ENCODE peak calls at places on chromosomes 11 and 22, in six cellular contexts. X, F, S, K, P and D are unnamed samples.
A peak's percentile ranks its signal among the peaks of the same experiment; 100 is the strongest.

GRCh38 chr11:108093128-108093904 is 28.1 kb upstream of the ACAT1 start:
- DNase-seq in X (no peak), F (no peak), S (no peak), K (no peak), P (no peak), D (no peak)

GRCh38 chr22:29842740-29843139 is 4.7 kb upstream of the ASCC2 start:
- DNase-seq in X (peak; percentile 94), F (no peak), S (no peak), K (no peak), P (no peak), D (no peak)

GRCh38 chr11:108947654-108948570 is 283.0 kb downstream of the DDX10 start:
- DNase-seq in X (peak; percentile 65), F (no peak), S (no peak), K (no peak), P (no peak), D (no peak)

GRCh38 chr11:112439614-112440013 is 179.0 kb upstream of the PLET1 start:
- DNase-seq in X (no peak), F (no peak), S (no peak), K (no peak), P (no peak), D (no peak)

GRCh38 chr11:35334385-35335090 is 84.8 kb downstream of the SLC1A2 start:
- DNase-seq in X (no peak), F (no peak), S (no peak), K (no peak), P (no peak), D (no peak)

GRCh38 chr11:36376315-36376887 is 80.3 kb downstream of the PRR5L start:
- DNase-seq in X (peak; percentile 73), F (peak; percentile 32), S (peak; percentile 54), K (peak; percentile 72), P (peak; percentile 58), D (peak; percentile 64)

GRCh38 chr11:86934263-86934932 is 20.8 kb downstream of the FZD4 start:
- DNase-seq in X (peak; percentile 34), F (no peak), S (no peak), K (no peak), P (no peak), D (no peak)

GRCh38 chr22:43562843-43563242 is 151.0 kb downstream of the MPPED1 start:
- DNase-seq in X (no peak), F (no peak), S (no peak), K (no peak), P (peak; percentile 46), D (no peak)

GRCh38 chr22:45448431-45448830 is 34.9 kb downstream of the RIBC2 start:
- DNase-seq in X (peak; percentile 63), F (no peak), S (no peak), K (no peak), P (no peak), D (no peak)

GRCh38 chr11:19696904-19697303 is 15.7 kb upstream of the NAV2 start:
- DNase-seq in X (no peak), F (no peak), S (no peak), K (no peak), P (no peak), D (no peak)

GRCh38 chr11:5288108-5288911 is 13.4 kb downstream of the OR51B4 start:
- DNase-seq in X (peak; percentile 8), F (peak; percentile 37), S (peak; percentile 25), K (no peak), P (no peak), D (no peak)

GRCh38 chr11:7246179-7246578 is 5.5 kb upstream of the SYT9 start:
- DNase-seq in X (no peak), F (no peak), S (no peak), K (no peak), P (no peak), D (no peak)

GRCh38 chr11:48106166-48106565 is 110.4 kb upstream of the OR4B1 start:
- DNase-seq in X (no peak), F (no peak), S (no peak), K (no peak), P (no peak), D (no peak)

GRCh38 chr11:12411806-12412727 is 34.7 kb downstream of the PARVA start:
- DNase-seq in X (peak; percentile 86), F (peak; percentile 57), S (peak; percentile 36), K (peak; percentile 64), P (peak; percentile 84), D (peak; percentile 78)

GRCh38 chr22:43409800-43410199 is 2.0 kb upstream of the MPPED1 start:
- DNase-seq in X (no peak), F (no peak), S (no peak), K (no peak), P (no peak), D (no peak)

GRCh38 chr11:14826580-14826979 is 65.5 kb downstream of the CYP2R1 start:
- DNase-seq in X (no peak), F (no peak), S (no peak), K (no peak), P (no peak), D (no peak)

GRCh38 chr11:45658292-45658991 is 7.0 kb downstream of the CHST1 start:
- DNase-seq in X (peak; percentile 96), F (peak; percentile 34), S (peak; percentile 77), K (no peak), P (peak; percentile 89), D (peak; percentile 23)

GRCh38 chr11:110919241-110919893 is 207.1 kb upstream of the ARHGAP20 start:
- DNase-seq in X (no peak), F (no peak), S (no peak), K (no peak), P (no peak), D (no peak)

GRCh38 chr11:111541209-111542061 is 915 bp downstream of the LAYN start:
- DNase-seq in X (peak; percentile 92), F (no peak), S (peak; percentile 37), K (no peak), P (peak; percentile 60), D (peak; percentile 18)

GRCh38 chr22:35587447-35587870 is 29.7 kb downstream of the MB start:
- DNase-seq in X (peak; percentile 53), F (peak; percentile 53), S (peak; percentile 86), K (no peak), P (no peak), D (no peak)

GRCh38 chr22:50579752-50580151 is 1.5 kb upstream of the CPT1B start:
- DNase-seq in X (peak; percentile 73), F (no peak), S (no peak), K (no peak), P (no peak), D (no peak)

GRCh38 chr11:108559340-108559739 is 34.2 kb downstream of the EXPH5 start:
- DNase-seq in X (no peak), F (no peak), S (no peak), K (no peak), P (no peak), D (peak; percentile 44)

GRCh38 chr11:72409458-72409857 is 24.9 kb downstream of the CLPB start:
- DNase-seq in X (no peak), F (no peak), S (no peak), K (no peak), P (no peak), D (no peak)

GRCh38 chr11:70734911-70735310 is 336.6 kb downstream of the CTTN start:
- DNase-seq in X (peak; percentile 34), F (no peak), S (no peak), K (no peak), P (no peak), D (no peak)

GRCh38 chr11:75968021-75968685 is 153.1 kb downstream of the UVRAG start:
- DNase-seq in X (peak; percentile 49), F (no peak), S (no peak), K (no peak), P (no peak), D (no peak)

GRCh38 chr11:65975771-65976170 is 14.2 kb downstream of the SART1 start:
- DNase-seq in X (no peak), F (no peak), S (no peak), K (no peak), P (no peak), D (no peak)

GRCh38 chr22:36702832-36703210 is 731 bp downstream of the CACNG2 start:
- DNase-seq in X (no peak), F (no peak), S (no peak), K (no peak), P (no peak), D (no peak)

GRCh38 chr11:118914178-118914918 is 11.4 kb downstream of the BCL9L start:
- DNase-seq in X (peak; percentile 34), F (no peak), S (peak; percentile 37), K (peak; percentile 58), P (peak; percentile 59), D (peak; percentile 77)

DNA sequence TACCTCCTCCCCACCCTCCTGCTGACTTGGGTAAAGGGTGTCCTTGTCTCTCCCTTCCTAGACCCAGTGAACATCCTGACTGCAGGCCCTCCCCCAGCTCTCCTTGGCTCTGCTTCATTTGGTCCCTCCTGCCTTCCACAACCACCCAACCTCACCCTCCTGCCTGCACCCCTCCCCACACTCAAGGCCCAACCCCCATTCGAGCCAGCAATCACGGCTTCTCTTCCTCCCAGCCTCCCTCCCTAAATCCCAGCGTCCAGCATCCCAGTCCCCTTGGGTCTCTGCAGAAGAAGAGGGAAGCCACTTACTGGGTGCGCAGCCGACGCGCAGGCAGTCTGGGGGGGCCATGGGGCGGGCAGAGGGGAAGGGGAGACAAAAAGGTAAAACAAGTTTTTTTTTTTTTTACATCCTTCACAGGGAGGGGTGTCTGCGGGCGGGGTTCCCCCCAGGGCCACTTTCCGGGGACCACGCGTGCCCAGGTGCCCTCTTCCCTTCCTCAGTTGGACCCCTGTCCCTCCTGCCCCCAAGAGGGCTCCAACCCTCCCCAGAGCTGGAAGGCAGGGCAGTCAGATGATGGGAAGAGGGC is 62.5 kb downstream of the SLC22A12 start:
- DNase-seq in X (peak; percentile 77), F (no peak), S (no peak), K (no peak), P (no peak), D (no peak)
- H3K4me1 ChIP-seq in X (peaks cover 25% of the 10 kb centered on the region), F (peaks cover 9% of the 10 kb centered on the region), S (no peaks in the 10 kb centered on the region), K (peaks cover 4% of the 10 kb centered on the region), P (no peaks in the 10 kb centered on the region), D (no peaks in the 10 kb centered on the region)

GRCh38 chr11:44334356-44335004 is 24.5 kb upstream of the ALX4 start:
- DNase-seq in X (no peak), F (no peak), S (no peak), K (no peak), P (no peak), D (peak; percentile 81)
- H3K4me1 ChIP-seq in X (no peaks in the 10 kb centered on the region), F (no peaks in the 10 kb centered on the region), S (no peaks in the 10 kb centered on the region), K (no peaks in the 10 kb centered on the region), P (no peaks in the 10 kb centered on the region), D (peaks cover 47% of the 10 kb centered on the region)

DNA sequence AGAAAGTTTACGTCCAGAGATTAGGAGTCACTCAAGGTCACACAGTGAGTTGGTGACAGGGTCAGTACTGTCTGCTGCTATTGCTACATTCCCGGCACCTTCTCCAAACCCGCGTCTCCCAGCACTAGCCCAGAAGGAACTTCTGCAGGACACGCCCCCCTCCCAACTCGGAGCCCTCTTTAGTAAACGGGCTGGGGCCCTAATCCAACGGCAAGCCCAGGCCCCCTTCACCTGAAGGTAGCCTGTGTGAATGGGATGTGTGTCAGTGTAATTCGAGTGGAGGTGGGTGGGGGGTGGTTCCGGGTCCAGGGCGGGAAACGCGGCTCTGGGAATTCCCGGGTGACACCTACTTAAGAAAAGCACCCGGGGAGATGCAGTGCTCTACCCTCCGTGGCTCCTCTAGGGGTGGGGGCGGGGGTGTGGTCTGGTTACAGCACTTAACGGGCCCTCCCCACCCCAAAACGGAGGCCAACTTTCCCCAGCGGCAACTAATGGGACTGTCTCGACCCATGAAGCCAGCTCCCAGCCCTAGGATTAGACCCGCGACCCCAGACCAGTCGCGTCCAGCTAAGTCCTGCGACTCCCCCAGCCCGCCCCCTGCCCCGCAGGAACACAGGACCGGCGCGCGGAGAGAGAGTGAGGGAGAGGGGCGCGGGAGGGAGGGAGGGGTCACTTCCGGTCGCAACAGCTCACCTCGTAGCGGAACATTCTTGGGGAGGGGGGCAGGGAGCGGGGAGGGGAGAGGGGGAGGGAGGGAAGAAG is 468 bp downstream of the PATL1 start:
- DNase-seq in X (peak; percentile 92), F (peak; percentile 31), S (peak; percentile 70), K (no peak), P (peak; percentile 71), D (peak; percentile 43)
- H3K4me1 ChIP-seq in X (peaks cover 23% of the 10 kb centered on the region), F (peaks cover 50% of the 10 kb centered on the region), S (peaks cover 6% of the 10 kb centered on the region), K (peaks cover 28% of the 10 kb centered on the region), P (peaks cover 3% of the 10 kb centered on the region), D (peaks cover 5% of the 10 kb centered on the region)

GRCh38 chr11:62555464-62556092 is 9.0 kb upstream of the AHNAK start:
- DNase-seq in X (peak; percentile 84), F (no peak), S (no peak), K (no peak), P (no peak), D (peak; percentile 48)
- H3K4me1 ChIP-seq in X (peaks cover 70% of the 10 kb centered on the region), F (peaks cover 94% of the 10 kb centered on the region), S (no peaks in the 10 kb centered on the region), K (peaks cover 77% of the 10 kb centered on the region), P (peaks cover 22% of the 10 kb centered on the region), D (peaks cover 65% of the 10 kb centered on the region)